ENCODE peak calls at places on chromosomes 11 and 22, in eight cellular contexts. D, F, L, V, M, Y, J and R are unnamed samples. For H3K36me3, the result is how much of the 10 kb centered on the place peaks cover.

GRCh38 chr11:42802211-42802918 is 509.4 kb upstream of the API5 start:
- DNase-seq in D (no peak), F (no peak), L (no peak), V (no peak), M (no peak), Y (no peak), J (no peak), R (no peak)

GRCh38 chr22:44357962-44358553 is 45.3 kb upstream of the SHISAL1 start:
- DNase-seq in D (no peak), F (no peak), L (no peak), V (peak), M (peak), Y (peak), J (peak), R (no peak)

GRCh38 chr11:66891849-66892660 is 35.2 kb downstream of the LRFN4 start:
- DNase-seq in D (peak), F (no peak), L (peak), V (no peak), M (no peak), Y (peak), J (peak), R (peak)

GRCh38 chr11:16912607-16913006 is 101.6 kb downstream of the PLEKHA7 start:
- DNase-seq in D (no peak), F (peak), L (peak), V (peak), M (no peak), Y (no peak), J (peak), R (no peak)

GRCh38 chr11:30653606-30654005 is 67.5 kb upstream of the MPPED2 start:
- DNase-seq in D (no peak), F (no peak), L (no peak), V (no peak), M (no peak), Y (no peak), J (no peak), R (no peak)

GRCh38 chr22:44214187-44214586 is 33.5 kb downstream of the PARVG start:
- DNase-seq in D (no peak), F (no peak), L (no peak), V (no peak), M (no peak), Y (no peak), J (no peak), R (no peak)

GRCh38 chr11:1921576-1922141 is 2.2 kb downstream of the TNNT3 start:
- DNase-seq in D (no peak), F (no peak), L (no peak), V (no peak), M (peak), Y (peak), J (peak), R (peak)

GRCh38 chr22:35785181-35785923 is 67.7 kb downstream of the APOL5 start:
- DNase-seq in D (no peak), F (no peak), L (no peak), V (peak), M (no peak), Y (no peak), J (no peak), R (no peak)

GRCh38 chr11:130897262-130898182 is 18.8 kb downstream of the SNX19 start:
- DNase-seq in D (no peak), F (no peak), L (peak), V (peak), M (no peak), Y (peak), J (peak), R (no peak)

GRCh38 chr22:39343259-39344045 is 6.3 kb upstream of the SYNGR1 start:
- DNase-seq in D (peak), F (peak), L (peak), V (peak), M (no peak), Y (peak), J (peak), R (peak)

GRCh38 chr11:116990811-116991210 is 107.4 kb downstream of the SIK3 start:
- DNase-seq in D (no peak), F (no peak), L (no peak), V (no peak), M (no peak), Y (no peak), J (no peak), R (no peak)
- H3K4me3 ChIP-seq in D (no peak), F (no peak), L (no peak), V (no peak), M (no peak), Y (no peak), J (no peak), R (no peak)

GRCh38 chr11:76010051-76010450 is 195.0 kb downstream of the UVRAG start:
- DNase-seq in D (no peak), F (no peak), L (peak), V (no peak), M (no peak), Y (no peak), J (no peak), R (no peak)
- H3K36me3 ChIP-seq in D (under half), F (under half), L (under half), V (under half), M (under half), Y (under half), J (under half), R (under half)

GRCh38 chr11:12126352-12127019 is 16.1 kb downstream of the MICAL2 start:
- DNase-seq in D (no peak), F (no peak), L (peak), V (no peak), M (peak), Y (no peak), J (no peak), R (no peak)
- H3K27ac ChIP-seq in D (no peak), F (peak), L (peak), V (no peak), M (no peak), Y (no peak), J (no peak), R (no peak)

DNA sequence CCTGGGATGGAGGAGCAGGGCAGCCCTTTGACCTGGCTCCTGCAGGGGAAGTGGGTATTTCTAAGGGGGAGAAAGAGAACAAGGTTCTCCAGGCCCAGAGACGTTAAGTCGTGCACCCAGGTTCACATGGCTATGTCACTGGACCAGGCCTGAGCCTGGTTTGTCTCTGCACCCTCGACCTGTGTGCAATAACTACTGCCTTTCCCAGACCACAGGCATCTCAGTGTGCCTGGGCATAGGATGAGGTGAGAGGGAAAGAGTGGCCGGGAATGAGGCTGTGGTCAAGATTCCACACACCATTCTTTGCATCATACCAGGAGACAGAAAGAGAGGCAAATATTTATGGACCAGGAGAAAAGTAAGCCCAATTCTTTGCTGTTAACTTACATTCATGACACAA is 66.8 kb downstream of the PRR5L start:
- DNase-seq in D (no peak), F (no peak), L (no peak), V (no peak), M (no peak), Y (no peak), J (no peak), R (no peak)
- H3K4me3 ChIP-seq in D (no peak), F (no peak), L (no peak), V (no peak), M (no peak), Y (no peak), J (no peak), R (no peak)

DNA sequence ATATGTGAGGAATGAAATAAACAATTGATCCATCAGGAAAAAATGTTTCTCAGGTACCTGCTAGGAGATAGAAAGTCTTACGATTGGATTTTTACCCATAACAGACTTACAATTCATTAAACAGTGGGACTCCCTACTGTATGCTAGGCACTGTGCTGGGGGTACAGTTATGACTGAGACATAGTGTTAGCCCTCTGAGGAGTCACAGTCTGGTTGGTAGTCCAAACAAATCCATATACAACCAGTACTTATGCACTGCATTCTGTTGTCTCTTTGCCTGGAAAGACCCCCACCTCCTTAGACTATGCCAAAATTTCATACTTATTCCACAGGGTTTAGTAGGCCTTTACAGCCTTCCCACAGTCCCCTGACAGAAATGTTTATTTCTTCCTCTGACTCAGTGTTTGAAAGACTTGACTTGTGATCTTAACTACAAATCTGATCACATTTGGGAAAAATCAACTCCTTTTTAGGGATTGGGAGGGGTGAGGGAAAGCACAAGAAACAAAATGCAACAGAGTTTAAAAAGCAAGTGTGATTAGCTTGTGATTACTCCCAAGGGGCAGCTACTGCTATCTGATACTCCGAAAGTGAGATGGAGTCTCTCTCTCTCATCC is 69.4 kb upstream of the HORMAD2 start:
- DNase-seq in D (no peak), F (no peak), L (no peak), V (no peak), M (no peak), Y (no peak), J (no peak), R (no peak)
- H3K36me3 ChIP-seq in D (under half), F (under half), L (under half), V (under half), M (half or more), Y (half or more), J (half or more), R (under half)